ENCODE peak calls at places on chromosomes 6 and 20, in six cellular contexts. H, P, E, T, Z and F are unnamed samples.

GRCh38 chr20:10524643-10525042 is 89.5 kb downstream of the SLX4IP start:
- DNase-seq in H (no peak), P (no peak), E (no peak), T (no peak), Z (peak), F (no peak)

GRCh38 chr6:55993418-55993817 is 118.0 kb upstream of the BMP5 start:
- DNase-seq in H (no peak), P (no peak), E (no peak), T (no peak), Z (no peak), F (no peak)

GRCh38 chr20:396619-397431 is 11.3 kb upstream of the RBCK1 start:
- DNase-seq in H (no peak), P (no peak), E (no peak), T (no peak), Z (no peak), F (no peak)

GRCh38 chr20:8880085-8880853 is 188.6 kb upstream of the PLCB4 start:
- DNase-seq in H (no peak), P (no peak), E (no peak), T (no peak), Z (no peak), F (no peak)

GRCh38 chr6:11050735-11051134 is 6.6 kb upstream of the ELOVL2 start:
- DNase-seq in H (no peak), P (no peak), E (no peak), T (no peak), Z (peak), F (no peak)

GRCh38 chr20:59683181-59683580 is 78.8 kb downstream of the PHACTR3 start:
- DNase-seq in H (no peak), P (no peak), E (no peak), T (no peak), Z (no peak), F (no peak)

GRCh38 chr6:157861814-157862213 is 38.8 kb downstream of the SNX9 start:
- DNase-seq in H (no peak), P (no peak), E (no peak), T (no peak), Z (peak), F (no peak)

GRCh38 chr6:152295346-152295745 is 341.8 kb downstream of the SYNE1 start:
- DNase-seq in H (peak), P (no peak), E (no peak), T (no peak), Z (peak), F (no peak)

GRCh38 chr20:62741191-62741676 is 32.6 kb downstream of the NTSR1 start:
- DNase-seq in H (no peak), P (no peak), E (no peak), T (no peak), Z (peak), F (peak)

GRCh38 chr6:125868252-125868651 is 77.5 kb downstream of the NCOA7 start:
- DNase-seq in H (no peak), P (no peak), E (no peak), T (no peak), Z (peak), F (no peak)

GRCh38 chr6:81067057-81067456 is 685.4 kb downstream of the TENT5A start:
- DNase-seq in H (no peak), P (no peak), E (no peak), T (no peak), Z (peak), F (no peak)

GRCh38 chr6:40164345-40164755 is 230.1 kb upstream of the MOCS1 start:
- DNase-seq in H (no peak), P (no peak), E (no peak), T (peak), Z (no peak), F (peak)

GRCh38 chr6:52152692-52153091 is 33.5 kb upstream of the IL17A start:
- DNase-seq in H (no peak), P (no peak), E (no peak), T (no peak), Z (no peak), F (no peak)

GRCh38 chr6:163950159-163950558 is 535.6 kb downstream of the QKI start:
- DNase-seq in H (no peak), P (no peak), E (no peak), T (no peak), Z (no peak), F (no peak)

GRCh38 chr6:37868447-37868825 is 48.9 kb downstream of the ZFAND3 start:
- DNase-seq in H (no peak), P (no peak), E (no peak), T (no peak), Z (peak), F (no peak)

GRCh38 chr6:71190809-71191208 is 97.8 kb upstream of the OGFRL1 start:
- DNase-seq in H (no peak), P (peak), E (no peak), T (no peak), Z (peak), F (no peak)

GRCh38 chr20:57008217-57008616 is 258.2 kb downstream of the BMP7 start:
- DNase-seq in H (no peak), P (no peak), E (no peak), T (no peak), Z (no peak), F (no peak)

GRCh38 chr6:108955329-108955949 is 107.2 kb downstream of the ARMC2 start:
- DNase-seq in H (no peak), P (no peak), E (no peak), T (no peak), Z (no peak), F (no peak)

GRCh38 chr20:51531141-51531710 is 11.3 kb downstream of the NFATC2 start:
- DNase-seq in H (no peak), P (no peak), E (no peak), T (no peak), Z (peak), F (no peak)

GRCh38 chr6:7267521-7268091 is 45.4 kb downstream of the SSR1 start:
- DNase-seq in H (peak), P (no peak), E (peak), T (peak), Z (peak), F (peak)

GRCh38 chr6:17393335-17394191 is at the start of gene CAP2:
- DNase-seq in H (peak), P (no peak), E (peak), T (peak), Z (peak), F (peak)

GRCh38 chr6:45959534-45960195 is 56.0 kb downstream of the CLIC5 start:
- DNase-seq in H (no peak), P (no peak), E (no peak), T (no peak), Z (peak), F (no peak)

GRCh38 chr6:33847078-33847477 is 43.3 kb upstream of the MLN start:
- DNase-seq in H (no peak), P (no peak), E (no peak), T (no peak), Z (no peak), F (no peak)

GRCh38 chr20:62318411-62319345 is 15.9 kb downstream of the ADRM1 start:
- DNase-seq in H (no peak), P (no peak), E (no peak), T (no peak), Z (no peak), F (no peak)

GRCh38 chr6:148998704-148999103 is 251.9 kb downstream of the UST start:
- DNase-seq in H (no peak), P (no peak), E (no peak), T (no peak), Z (no peak), F (no peak)

GRCh38 chr6:26571592-26572296 is 25.0 kb upstream of the ABT1 start:
- DNase-seq in H (peak), P (peak), E (no peak), T (no peak), Z (peak), F (peak)